ENCODE peak calls at places on chromosomes 6 and 20, in nine cellular contexts. One of them, this sample, is unnamed.

GRCh38 chr6:156717542-156717941 is 59.6 kb upstream of the ARID1B start:
- DNase-seq in thyroid gland: no peak
- DNase-seq in PC-9: no peak
- DNase-seq in hepatocyte: no peak
- DNase-seq in cardiac muscle cell: no peak
- DNase-seq in retinal pigment epithelial cell: no peak
- DNase-seq in tibial artery: no peak
- DNase-seq in astrocyte of the cerebellum: no peak
- DNase-seq in effector memory CD4-positive, alpha-beta T cell: no peak
- DNase-seq in this sample: no peak

GRCh38 chr6:116217069-116217468 is 36.8 kb downstream of the TSPYL4 start:
- DNase-seq in thyroid gland: no peak
- DNase-seq in PC-9: peak; percentile 53
- DNase-seq in hepatocyte: peak; percentile 52
- DNase-seq in cardiac muscle cell: peak; percentile 22
- DNase-seq in retinal pigment epithelial cell: no peak
- DNase-seq in tibial artery: no peak
- DNase-seq in astrocyte of the cerebellum: peak; percentile 23
- DNase-seq in effector memory CD4-positive, alpha-beta T cell: no peak
- DNase-seq in this sample: no peak

GRCh38 chr6:119495230-119495683 is 145.7 kb upstream of the MAN1A1 start:
- DNase-seq in thyroid gland: no peak
- DNase-seq in PC-9: no peak
- DNase-seq in hepatocyte: no peak
- DNase-seq in cardiac muscle cell: peak; percentile 19
- DNase-seq in retinal pigment epithelial cell: no peak
- DNase-seq in tibial artery: no peak
- DNase-seq in astrocyte of the cerebellum: no peak
- DNase-seq in effector memory CD4-positive, alpha-beta T cell: no peak
- DNase-seq in this sample: no peak

GRCh38 chr6:145372671-145373123 is 362.6 kb downstream of the EPM2A start:
- DNase-seq in thyroid gland: no peak
- DNase-seq in PC-9: no peak
- DNase-seq in hepatocyte: no peak
- DNase-seq in cardiac muscle cell: peak; percentile 93
- DNase-seq in retinal pigment epithelial cell: no peak
- DNase-seq in tibial artery: no peak
- DNase-seq in astrocyte of the cerebellum: peak; percentile 5
- DNase-seq in effector memory CD4-positive, alpha-beta T cell: peak; percentile 2
- DNase-seq in this sample: peak; percentile 24

GRCh38 chr20:25540273-25540672 is 45.1 kb downstream of the NINL start:
- DNase-seq in thyroid gland: no peak
- DNase-seq in PC-9: no peak
- DNase-seq in hepatocyte: no peak
- DNase-seq in cardiac muscle cell: peak; percentile 13
- DNase-seq in retinal pigment epithelial cell: no peak
- DNase-seq in tibial artery: no peak
- DNase-seq in astrocyte of the cerebellum: no peak
- DNase-seq in effector memory CD4-positive, alpha-beta T cell: no peak
- DNase-seq in this sample: no peak

GRCh38 chr6:99612551-99613397 is 6.1 kb downstream of the PRDM13 start:
- DNase-seq in thyroid gland: no peak
- DNase-seq in PC-9: no peak
- DNase-seq in hepatocyte: no peak
- DNase-seq in cardiac muscle cell: no peak
- DNase-seq in retinal pigment epithelial cell: no peak
- DNase-seq in tibial artery: no peak
- DNase-seq in astrocyte of the cerebellum: no peak
- DNase-seq in effector memory CD4-positive, alpha-beta T cell: no peak
- DNase-seq in this sample: no peak

GRCh38 chr6:19180348-19181073 is 656.7 kb upstream of the ID4 start:
- DNase-seq in thyroid gland: peak; percentile 71
- DNase-seq in PC-9: no peak
- DNase-seq in hepatocyte: peak; percentile 66
- DNase-seq in cardiac muscle cell: peak; percentile 41
- DNase-seq in retinal pigment epithelial cell: no peak
- DNase-seq in tibial artery: peak; percentile 87
- DNase-seq in astrocyte of the cerebellum: no peak
- DNase-seq in effector memory CD4-positive, alpha-beta T cell: no peak
- DNase-seq in this sample: no peak

GRCh38 chr6:133741375-133741861 is 147.5 kb upstream of the TCF21 start:
- DNase-seq in thyroid gland: no peak
- DNase-seq in PC-9: peak; percentile 89
- DNase-seq in hepatocyte: no peak
- DNase-seq in cardiac muscle cell: no peak
- DNase-seq in retinal pigment epithelial cell: no peak
- DNase-seq in tibial artery: no peak
- DNase-seq in astrocyte of the cerebellum: no peak
- DNase-seq in effector memory CD4-positive, alpha-beta T cell: no peak
- DNase-seq in this sample: no peak

GRCh38 chr6:82840571-82840970 is 225.1 kb downstream of the UBE3D start:
- DNase-seq in thyroid gland: no peak
- DNase-seq in PC-9: no peak
- DNase-seq in hepatocyte: no peak
- DNase-seq in cardiac muscle cell: no peak
- DNase-seq in retinal pigment epithelial cell: no peak
- DNase-seq in tibial artery: no peak
- DNase-seq in astrocyte of the cerebellum: peak; percentile 49
- DNase-seq in effector memory CD4-positive, alpha-beta T cell: no peak
- DNase-seq in this sample: no peak

GRCh38 chr20:54228841-54229240 is 21.0 kb downstream of the PFDN4 start:
- DNase-seq in thyroid gland: no peak
- DNase-seq in PC-9: peak; percentile 75
- DNase-seq in hepatocyte: no peak
- DNase-seq in cardiac muscle cell: no peak
- DNase-seq in retinal pigment epithelial cell: no peak
- DNase-seq in tibial artery: no peak
- DNase-seq in astrocyte of the cerebellum: no peak
- DNase-seq in effector memory CD4-positive, alpha-beta T cell: no peak
- DNase-seq in this sample: no peak

GRCh38 chr20:50186987-50187402 is 3.6 kb upstream of the CEBPB start:
- DNase-seq in thyroid gland: peak; percentile 23
- DNase-seq in PC-9: no peak
- DNase-seq in hepatocyte: no peak
- DNase-seq in cardiac muscle cell: no peak
- DNase-seq in retinal pigment epithelial cell: no peak
- DNase-seq in tibial artery: peak; percentile 49
- DNase-seq in astrocyte of the cerebellum: no peak
- DNase-seq in effector memory CD4-positive, alpha-beta T cell: no peak
- DNase-seq in this sample: no peak

GRCh38 chr6:158213925-158214674 is 46.0 kb downstream of the GTF2H5 start:
- DNase-seq in thyroid gland: peak; percentile 75
- DNase-seq in PC-9: peak; percentile 47
- DNase-seq in hepatocyte: peak; percentile 89
- DNase-seq in cardiac muscle cell: peak; percentile 83
- DNase-seq in retinal pigment epithelial cell: peak; percentile 42
- DNase-seq in tibial artery: peak; percentile 61
- DNase-seq in astrocyte of the cerebellum: peak; percentile 72
- DNase-seq in effector memory CD4-positive, alpha-beta T cell: no peak
- DNase-seq in this sample: peak; percentile 29

GRCh38 chr6:21523652-21524051 is 69.9 kb upstream of the SOX4 start:
- DNase-seq in thyroid gland: no peak
- DNase-seq in PC-9: no peak
- DNase-seq in hepatocyte: no peak
- DNase-seq in cardiac muscle cell: no peak
- DNase-seq in retinal pigment epithelial cell: no peak
- DNase-seq in tibial artery: no peak
- DNase-seq in astrocyte of the cerebellum: no peak
- DNase-seq in effector memory CD4-positive, alpha-beta T cell: no peak
- DNase-seq in this sample: no peak

GRCh38 chr20:63767886-63768285 is 28.3 kb downstream of the SLC2A4RG start:
- DNase-seq in thyroid gland: no peak
- DNase-seq in PC-9: no peak
- DNase-seq in hepatocyte: no peak
- DNase-seq in cardiac muscle cell: no peak
- DNase-seq in retinal pigment epithelial cell: no peak
- DNase-seq in tibial artery: no peak
- DNase-seq in astrocyte of the cerebellum: no peak
- DNase-seq in effector memory CD4-positive, alpha-beta T cell: no peak
- DNase-seq in this sample: no peak

GRCh38 chr6:87078983-87079616 is 15.8 kb downstream of the CGA start:
- DNase-seq in thyroid gland: peak; percentile 76
- DNase-seq in PC-9: peak; percentile 35
- DNase-seq in hepatocyte: peak; percentile 85
- DNase-seq in cardiac muscle cell: peak; percentile 75
- DNase-seq in retinal pigment epithelial cell: no peak
- DNase-seq in tibial artery: peak; percentile 52
- DNase-seq in astrocyte of the cerebellum: peak; percentile 36
- DNase-seq in effector memory CD4-positive, alpha-beta T cell: no peak
- DNase-seq in this sample: peak; percentile 7

GRCh38 chr20:25622450-25623224 is 1.2 kb downstream of the NANP start:
- DNase-seq in thyroid gland: no peak
- DNase-seq in PC-9: no peak
- DNase-seq in hepatocyte: no peak
- DNase-seq in cardiac muscle cell: no peak
- DNase-seq in retinal pigment epithelial cell: no peak
- DNase-seq in tibial artery: no peak
- DNase-seq in astrocyte of the cerebellum: no peak
- DNase-seq in effector memory CD4-positive, alpha-beta T cell: no peak
- DNase-seq in this sample: no peak

GRCh38 chr20:35731469-35731788 is 10.6 kb downstream of the RBM39 start:
- DNase-seq in thyroid gland: no peak
- DNase-seq in PC-9: no peak
- DNase-seq in hepatocyte: no peak
- DNase-seq in cardiac muscle cell: no peak
- DNase-seq in retinal pigment epithelial cell: no peak
- DNase-seq in tibial artery: no peak
- DNase-seq in astrocyte of the cerebellum: no peak
- DNase-seq in effector memory CD4-positive, alpha-beta T cell: no peak
- DNase-seq in this sample: no peak

GRCh38 chr6:128463942-128464341 is 56.5 kb downstream of the PTPRK start:
- DNase-seq in thyroid gland: no peak
- DNase-seq in PC-9: peak; percentile 76
- DNase-seq in hepatocyte: no peak
- DNase-seq in cardiac muscle cell: no peak
- DNase-seq in retinal pigment epithelial cell: peak; percentile 36
- DNase-seq in tibial artery: no peak
- DNase-seq in astrocyte of the cerebellum: peak; percentile 5
- DNase-seq in effector memory CD4-positive, alpha-beta T cell: no peak
- DNase-seq in this sample: no peak

GRCh38 chr20:5065489-5066383 is 54.0 kb downstream of the PCNA start:
- DNase-seq in thyroid gland: peak; percentile 10
- DNase-seq in PC-9: peak; percentile 97
- DNase-seq in hepatocyte: no peak
- DNase-seq in cardiac muscle cell: no peak
- DNase-seq in retinal pigment epithelial cell: peak; percentile 72
- DNase-seq in tibial artery: peak; percentile 76
- DNase-seq in astrocyte of the cerebellum: peak; percentile 59
- DNase-seq in effector memory CD4-positive, alpha-beta T cell: no peak
- DNase-seq in this sample: peak; percentile 90

GRCh38 chr6:2971420-2972218 is at the start of gene SERPINB6:
- DNase-seq in thyroid gland: peak; percentile 80
- DNase-seq in PC-9: no peak
- DNase-seq in hepatocyte: peak; percentile 79
- DNase-seq in cardiac muscle cell: peak; percentile 69
- DNase-seq in retinal pigment epithelial cell: no peak
- DNase-seq in tibial artery: peak; percentile 88
- DNase-seq in astrocyte of the cerebellum: no peak
- DNase-seq in effector memory CD4-positive, alpha-beta T cell: no peak
- DNase-seq in this sample: no peak

GRCh38 chr6:2969549-2969948 is 1.8 kb downstream of the SERPINB6 start:
- DNase-seq in thyroid gland: no peak
- DNase-seq in PC-9: no peak
- DNase-seq in hepatocyte: no peak
- DNase-seq in cardiac muscle cell: no peak
- DNase-seq in retinal pigment epithelial cell: no peak
- DNase-seq in tibial artery: no peak
- DNase-seq in astrocyte of the cerebellum: no peak
- DNase-seq in effector memory CD4-positive, alpha-beta T cell: no peak
- DNase-seq in this sample: no peak

GRCh38 chr6:2970753-2971419 is 481 bp downstream of the SERPINB6 start:
- DNase-seq in thyroid gland: peak; percentile 82
- DNase-seq in PC-9: no peak
- DNase-seq in hepatocyte: peak; percentile 75
- DNase-seq in cardiac muscle cell: peak; percentile 60
- DNase-seq in retinal pigment epithelial cell: no peak
- DNase-seq in tibial artery: peak; percentile 68
- DNase-seq in astrocyte of the cerebellum: no peak
- DNase-seq in effector memory CD4-positive, alpha-beta T cell: no peak
- DNase-seq in this sample: no peak

GRCh38 chr6:2968600-2969135 is 2.7 kb downstream of the SERPINB6 start:
- DNase-seq in thyroid gland: no peak
- DNase-seq in PC-9: no peak
- DNase-seq in hepatocyte: no peak
- DNase-seq in cardiac muscle cell: no peak
- DNase-seq in retinal pigment epithelial cell: no peak
- DNase-seq in tibial artery: no peak
- DNase-seq in astrocyte of the cerebellum: no peak
- DNase-seq in effector memory CD4-positive, alpha-beta T cell: no peak
- DNase-seq in this sample: no peak

GRCh38 chr6:2970034-2970685 is 1.2 kb downstream of the SERPINB6 start:
- DNase-seq in thyroid gland: no peak
- DNase-seq in PC-9: no peak
- DNase-seq in hepatocyte: no peak
- DNase-seq in cardiac muscle cell: no peak
- DNase-seq in retinal pigment epithelial cell: no peak
- DNase-seq in tibial artery: no peak
- DNase-seq in astrocyte of the cerebellum: no peak
- DNase-seq in effector memory CD4-positive, alpha-beta T cell: no peak
- DNase-seq in this sample: no peak
- H3K4me3 ChIP-seq in thyroid gland: no peak overlapping the region
- H3K4me3 ChIP-seq in PC-9: peak overlapping the region; percentile 80
- H3K4me3 ChIP-seq in hepatocyte: peak overlapping the region; percentile 72
- H3K4me3 ChIP-seq in cardiac muscle cell: peak overlapping the region; percentile 43
- H3K4me3 ChIP-seq in retinal pigment epithelial cell: peak overlapping the region; percentile 67
- H3K4me3 ChIP-seq in tibial artery: peak overlapping the region; percentile 88
- H3K4me3 ChIP-seq in astrocyte of the cerebellum: peak overlapping the region; percentile 51
- H3K4me3 ChIP-seq in effector memory CD4-positive, alpha-beta T cell: peak overlapping the region; percentile 78
- H3K4me3 ChIP-seq in this sample: peak overlapping the region; percentile 56

GRCh38 chr20:56929606-56930005 is 300.5 kb downstream of the TFAP2C start:
- DNase-seq in thyroid gland: no peak
- DNase-seq in PC-9: no peak
- DNase-seq in hepatocyte: no peak
- DNase-seq in cardiac muscle cell: no peak
- DNase-seq in retinal pigment epithelial cell: no peak
- DNase-seq in tibial artery: no peak
- DNase-seq in astrocyte of the cerebellum: no peak
- DNase-seq in effector memory CD4-positive, alpha-beta T cell: no peak
- DNase-seq in this sample: no peak
- H3K4me3 ChIP-seq in thyroid gland: no peak overlapping the region
- H3K4me3 ChIP-seq in PC-9: no peak overlapping the region
- H3K4me3 ChIP-seq in hepatocyte: no peak overlapping the region
- H3K4me3 ChIP-seq in cardiac muscle cell: no peak overlapping the region
- H3K4me3 ChIP-seq in retinal pigment epithelial cell: no peak overlapping the region
- H3K4me3 ChIP-seq in tibial artery: no peak overlapping the region
- H3K4me3 ChIP-seq in astrocyte of the cerebellum: no peak overlapping the region
- H3K4me3 ChIP-seq in effector memory CD4-positive, alpha-beta T cell: no peak overlapping the region
- H3K4me3 ChIP-seq in this sample: no peak overlapping the region

GRCh38 chr6:38138374-38138773 is 318.8 kb downstream of the ZFAND3 start:
- DNase-seq in thyroid gland: no peak
- DNase-seq in PC-9: no peak
- DNase-seq in hepatocyte: no peak
- DNase-seq in cardiac muscle cell: no peak
- DNase-seq in retinal pigment epithelial cell: no peak
- DNase-seq in tibial artery: no peak
- DNase-seq in astrocyte of the cerebellum: no peak
- DNase-seq in effector memory CD4-positive, alpha-beta T cell: no peak
- DNase-seq in this sample: no peak
- H3K4me3 ChIP-seq in thyroid gland: no peak overlapping the region
- H3K4me3 ChIP-seq in PC-9: no peak overlapping the region
- H3K4me3 ChIP-seq in hepatocyte: no peak overlapping the region
- H3K4me3 ChIP-seq in cardiac muscle cell: no peak overlapping the region
- H3K4me3 ChIP-seq in retinal pigment epithelial cell: no peak overlapping the region
- H3K4me3 ChIP-seq in tibial artery: no peak overlapping the region
- H3K4me3 ChIP-seq in astrocyte of the cerebellum: no peak overlapping the region
- H3K4me3 ChIP-seq in effector memory CD4-positive, alpha-beta T cell: no peak overlapping the region
- H3K4me3 ChIP-seq in this sample: no peak overlapping the region

GRCh38 chr6:33761922-33762629 is 15.4 kb upstream of the IP6K3 start:
- DNase-seq in thyroid gland: peak; percentile 75
- DNase-seq in PC-9: peak; percentile 50
- DNase-seq in hepatocyte: peak; percentile 78
- DNase-seq in cardiac muscle cell: peak; percentile 82
- DNase-seq in retinal pigment epithelial cell: no peak
- DNase-seq in tibial artery: no peak
- DNase-seq in astrocyte of the cerebellum: no peak
- DNase-seq in effector memory CD4-positive, alpha-beta T cell: no peak
- DNase-seq in this sample: no peak
- H3K4me3 ChIP-seq in thyroid gland: no peak overlapping the region
- H3K4me3 ChIP-seq in PC-9: no peak overlapping the region
- H3K4me3 ChIP-seq in hepatocyte: no peak overlapping the region
- H3K4me3 ChIP-seq in cardiac muscle cell: no peak overlapping the region
- H3K4me3 ChIP-seq in retinal pigment epithelial cell: no peak overlapping the region
- H3K4me3 ChIP-seq in tibial artery: no peak overlapping the region
- H3K4me3 ChIP-seq in astrocyte of the cerebellum: no peak overlapping the region
- H3K4me3 ChIP-seq in effector memory CD4-positive, alpha-beta T cell: no peak overlapping the region
- H3K4me3 ChIP-seq in this sample: no peak overlapping the region